ENCODE peak calls at places on chromosome 21, in nine cellular contexts. P is transverse colon, Y is ovary, B is SK-N-SH, N is suprapubic skin, W is A549, T is stomach, X is esophagus muscularis mucosa, Z is K562. E is an unnamed sample.

GRCh38 chr21:39451332-39452206 is at the start of gene SH3BGR:
- DNase-seq in P (no peak), Y (no peak), B (peak), N (no peak), W (no peak), T (no peak), X (no peak), Z (peak), E (peak)

GRCh38 chr21:20377250-20377649 is 621.0 kb upstream of the NCAM2 start:
- DNase-seq in P (no peak), Y (no peak), B (no peak), N (no peak), W (no peak), T (no peak), X (no peak), Z (no peak), E (no peak)

GRCh38 chr21:35732788-35733187 is 327.5 kb downstream of the SETD4 start:
- DNase-seq in P (no peak), Y (no peak), B (no peak), N (no peak), W (no peak), T (no peak), X (no peak), Z (no peak), E (no peak)

GRCh38 chr21:38993561-38993960 is 187.8 kb downstream of the ETS2 start:
- DNase-seq in P (peak), Y (no peak), B (no peak), N (no peak), W (peak), T (peak), X (no peak), Z (no peak), E (no peak)

GRCh38 chr21:35637431-35637830 is 422.9 kb downstream of the SETD4 start:
- DNase-seq in P (no peak), Y (no peak), B (no peak), N (no peak), W (no peak), T (peak), X (peak), Z (no peak), E (peak)

GRCh38 chr21:31281561-31281960 is 62.5 kb downstream of the TIAM1 start:
- DNase-seq in P (no peak), Y (no peak), B (no peak), N (no peak), W (no peak), T (no peak), X (no peak), Z (no peak), E (no peak)

GRCh38 chr21:17636711-17637110 is 24.0 kb upstream of the BTG3 start:
- DNase-seq in P (no peak), Y (no peak), B (no peak), N (no peak), W (no peak), T (no peak), X (no peak), Z (no peak), E (no peak)

GRCh38 chr21:16241500-16241963 is 511.8 kb downstream of the USP25 start:
- DNase-seq in P (no peak), Y (no peak), B (no peak), N (no peak), W (peak), T (no peak), X (no peak), Z (no peak), E (no peak)

GRCh38 chr21:40422851-40423635 is 423.9 kb downstream of the DSCAM start:
- DNase-seq in P (no peak), Y (no peak), B (peak), N (no peak), W (no peak), T (no peak), X (peak), Z (no peak), E (no peak)

GRCh38 chr21:16195476-16195875 is 465.7 kb downstream of the USP25 start:
- DNase-seq in P (no peak), Y (no peak), B (no peak), N (no peak), W (peak), T (no peak), X (no peak), Z (no peak), E (no peak)

GRCh38 chr21:39867198-39867650 is at the start of gene PCP4:
- DNase-seq in P (peak), Y (peak), B (peak), N (no peak), W (peak), T (peak), X (no peak), Z (peak), E (peak)

GRCh38 chr21:44089001-44089911 is 17.9 kb upstream of the PWP2 start:
- DNase-seq in P (peak), Y (no peak), B (no peak), N (peak), W (no peak), T (peak), X (no peak), Z (no peak), E (no peak)

GRCh38 chr21:16535100-16535418 is 805.3 kb downstream of the USP25 start:
- DNase-seq in P (peak), Y (peak), B (peak), N (peak), W (peak), T (peak), X (peak), Z (no peak), E (peak)

GRCh38 chr21:33403128-33403785 is at the start of gene IFNGR2:
- DNase-seq in P (peak), Y (peak), B (peak), N (peak), W (no peak), T (peak), X (no peak), Z (peak), E (no peak)

GRCh38 chr21:46626536-46627302 is 8.8 kb upstream of the PRMT2 start:
- DNase-seq in P (no peak), Y (no peak), B (no peak), N (no peak), W (no peak), T (no peak), X (no peak), Z (no peak), E (no peak)

GRCh38 chr21:46624050-46624449 is 11.4 kb upstream of the PRMT2 start:
- DNase-seq in P (no peak), Y (no peak), B (no peak), N (peak), W (no peak), T (no peak), X (no peak), Z (no peak), E (no peak)

GRCh38 chr21:38533887-38534286 is 35.6 kb upstream of the ERG start:
- DNase-seq in P (no peak), Y (no peak), B (no peak), N (no peak), W (no peak), T (no peak), X (no peak), Z (no peak), E (no peak)

GRCh38 chr21:42239556-42239955 is 20.6 kb downstream of the ABCG1 start:
- DNase-seq in P (no peak), Y (no peak), B (no peak), N (no peak), W (no peak), T (no peak), X (no peak), Z (no peak), E (no peak)

GRCh38 chr21:41775152-41775472 is 8.3 kb upstream of the RIPK4 start:
- DNase-seq in P (no peak), Y (no peak), B (no peak), N (no peak), W (no peak), T (no peak), X (no peak), Z (no peak), E (no peak)

GRCh38 chr21:43917515-43918384 is 52.7 kb downstream of the AGPAT3 start:
- DNase-seq in P (peak), Y (peak), B (no peak), N (peak), W (no peak), T (peak), X (no peak), Z (peak), E (no peak)

GRCh38 chr21:42061866-42062542 is 9.1 kb upstream of the UMODL1 start:
- DNase-seq in P (peak), Y (no peak), B (no peak), N (no peak), W (no peak), T (no peak), X (no peak), Z (no peak), E (no peak)

GRCh38 chr21:42465008-42465878 is 30.8 kb downstream of the RSPH1 start:
- DNase-seq in P (peak), Y (no peak), B (no peak), N (peak), W (no peak), T (peak), X (no peak), Z (peak), E (no peak)

GRCh38 chr21:38817371-38818335 is 11.9 kb downstream of the ETS2 start:
- DNase-seq in P (peak), Y (no peak), B (no peak), N (no peak), W (no peak), T (no peak), X (no peak), Z (no peak), E (no peak)

GRCh38 chr21:41112740-41113692 is 54.9 kb upstream of the BACE2 start:
- DNase-seq in P (no peak), Y (no peak), B (peak), N (peak), W (no peak), T (no peak), X (no peak), Z (no peak), E (no peak)

GRCh38 chr21:46604975-46605758 is at the start of gene S100B:
- DNase-seq in P (no peak), Y (no peak), B (peak), N (peak), W (no peak), T (no peak), X (no peak), Z (no peak), E (peak)

GRCh38 chr21:35619184-35619583 is 441.1 kb downstream of the SETD4 start:
- DNase-seq in P (no peak), Y (no peak), B (no peak), N (no peak), W (no peak), T (no peak), X (no peak), Z (no peak), E (no peak)

GRCh38 chr21:42414928-42415769 is 11.4 kb downstream of the UBASH3A start:
- DNase-seq in P (peak), Y (peak), B (no peak), N (no peak), W (peak), T (peak), X (no peak), Z (peak), E (no peak)

GRCh38 chr21:41894922-41895557 is 15.9 kb upstream of the PRDM15 start:
- DNase-seq in P (no peak), Y (no peak), B (no peak), N (no peak), W (no peak), T (no peak), X (no peak), Z (peak), E (no peak)

DNA sequence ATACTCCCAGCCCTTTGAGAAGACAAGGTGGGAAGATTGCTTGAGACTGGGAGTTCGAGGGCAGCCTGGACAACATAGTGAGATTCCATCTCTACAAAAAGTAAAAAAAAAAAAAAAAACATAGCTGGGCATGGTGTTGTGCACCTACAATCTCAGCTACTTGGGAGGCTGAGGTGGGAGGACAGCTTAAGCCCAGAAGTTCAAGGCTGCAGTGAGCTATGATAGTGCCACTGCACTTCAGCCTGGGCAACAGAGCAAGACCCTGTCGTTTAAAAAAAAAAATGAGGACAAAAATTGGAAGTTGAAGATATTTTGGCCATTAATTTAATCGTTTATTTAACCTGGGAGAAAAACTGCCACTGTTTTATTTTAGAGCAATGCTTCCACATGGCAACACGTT is 1.1 kb downstream of the URB1 start:
- DNase-seq in P (no peak), Y (no peak), B (no peak), N (no peak), W (no peak), T (no peak), X (no peak), Z (no peak), E (no peak)
- H3K4me3 ChIP-seq in P (peak), Y (peak), B (peak), N (peak), W (peak), T (peak), X (peak), Z (peak), E (no peak)

GRCh38 chr21:28439246-28439645 is 553.4 kb downstream of the LTN1 start:
- DNase-seq in P (no peak), Y (no peak), B (no peak), N (no peak), W (no peak), T (no peak), X (no peak), Z (no peak), E (no peak)
- H3K27ac ChIP-seq in P (no peak), Y (no peak), B (peak), N (peak), W (no peak), T (peak), X (no peak), Z (no peak), E (no peak)

DNA sequence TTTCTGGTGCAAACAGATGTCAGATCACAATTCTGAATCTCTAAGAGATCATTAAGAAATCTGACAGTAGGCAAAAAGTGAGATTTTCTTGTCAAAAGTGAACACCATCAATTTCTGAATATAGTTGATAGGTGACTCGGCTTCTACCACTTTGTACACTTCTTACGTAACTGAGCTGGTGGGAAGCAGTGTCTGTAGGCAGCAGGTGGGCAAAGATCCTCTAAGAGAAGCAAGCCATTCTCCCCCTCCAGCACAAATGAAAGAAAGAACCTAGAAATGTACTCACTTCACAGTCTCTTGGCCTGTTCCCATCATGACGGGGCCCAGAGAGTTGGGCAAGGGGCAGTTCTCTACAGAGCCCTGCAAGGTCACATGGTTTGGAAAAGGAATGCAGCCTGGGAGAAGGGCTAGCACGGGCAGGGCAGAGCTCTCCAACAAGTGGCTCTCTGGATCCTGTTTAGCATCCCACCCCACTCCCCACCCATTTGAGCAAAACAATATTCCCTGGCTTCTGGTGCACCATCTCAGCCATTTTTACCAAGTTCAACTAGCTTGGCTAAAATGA is 412.6 kb downstream of the LTN1 start:
- DNase-seq in P (no peak), Y (no peak), B (no peak), N (no peak), W (no peak), T (no peak), X (no peak), Z (no peak), E (no peak)
- TF ChIP-seq EP300 in P (no peak), Y (no peak), B (no peak), N (no peak), W (no peak), T (no peak), X (no peak), Z (no peak), E (no peak)

GRCh38 chr21:45409466-45410150 is 4.6 kb downstream of the COL18A1 start:
- DNase-seq in P (no peak), Y (peak), B (peak), N (no peak), W (no peak), T (no peak), X (no peak), Z (no peak), E (no peak)
- H3K4me3 ChIP-seq in P (no peak), Y (no peak), B (no peak), N (peak), W (no peak), T (no peak), X (no peak), Z (no peak), E (no peak)

GRCh38 chr21:26061437-26061836 is 109.1 kb downstream of the APP start:
- DNase-seq in P (no peak), Y (no peak), B (no peak), N (no peak), W (no peak), T (no peak), X (no peak), Z (no peak), E (no peak)

GRCh38 chr21:26055010-26055409 is 115.6 kb downstream of the APP start:
- DNase-seq in P (no peak), Y (no peak), B (no peak), N (no peak), W (no peak), T (no peak), X (no peak), Z (no peak), E (no peak)

GRCh38 chr21:26060335-26061115 is 110.0 kb downstream of the APP start:
- DNase-seq in P (no peak), Y (no peak), B (no peak), N (no peak), W (no peak), T (no peak), X (no peak), Z (no peak), E (no peak)

GRCh38 chr21:26055841-26056264 is 114.7 kb downstream of the APP start:
- DNase-seq in P (no peak), Y (no peak), B (no peak), N (no peak), W (no peak), T (no peak), X (no peak), Z (no peak), E (no peak)

DNA sequence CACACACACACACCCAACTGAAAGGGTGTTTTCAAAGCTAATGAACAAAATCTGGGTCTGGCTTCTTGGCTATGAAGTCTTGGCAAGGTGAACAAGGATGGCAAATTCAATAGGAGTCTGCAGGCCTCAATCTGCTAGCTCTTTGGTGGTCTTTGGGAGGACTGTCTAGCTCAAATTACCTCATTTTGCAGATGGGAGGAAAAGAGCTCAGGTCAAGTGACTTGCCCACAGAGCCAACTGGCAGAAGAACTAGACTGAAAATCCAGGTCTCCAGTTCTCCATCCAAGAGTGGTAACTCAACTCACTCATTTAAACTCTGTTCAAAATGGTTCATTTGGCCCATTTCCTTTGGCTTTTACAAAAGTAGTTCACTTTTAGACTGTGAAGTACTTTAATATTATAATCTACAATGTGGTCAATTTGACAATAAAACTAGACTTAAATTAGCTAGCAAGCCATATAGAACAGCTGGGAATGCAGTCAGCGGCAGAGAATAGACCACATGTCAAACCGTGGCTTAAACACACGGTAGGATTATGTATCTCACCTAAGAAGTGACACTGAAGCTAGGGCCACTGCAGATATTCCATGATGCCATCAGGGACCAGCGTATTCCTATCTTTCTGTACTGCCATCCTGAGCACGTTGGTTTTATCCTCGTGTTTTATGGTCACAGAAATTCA is 112.9 kb downstream of the APP start:
- DNase-seq in P (no peak), Y (no peak), B (no peak), N (no peak), W (no peak), T (no peak), X (no peak), Z (no peak), E (no peak)
- H3K27ac ChIP-seq in P (no peak), Y (no peak), B (no peak), N (no peak), W (no peak), T (no peak), X (no peak), Z (no peak), E (no peak)

GRCh38 chr21:36915701-36916075 is 50.8 kb downstream of the HLCS start:
- DNase-seq in P (no peak), Y (no peak), B (no peak), N (no peak), W (no peak), T (no peak), X (no peak), Z (no peak), E (no peak)

GRCh38 chr21:36910581-36911307 is 55.7 kb downstream of the HLCS start:
- DNase-seq in P (no peak), Y (no peak), B (peak), N (no peak), W (peak), T (no peak), X (no peak), Z (no peak), E (no peak)

GRCh38 chr21:36915014-36915700 is 51.3 kb downstream of the HLCS start:
- DNase-seq in P (no peak), Y (no peak), B (no peak), N (no peak), W (no peak), T (no peak), X (no peak), Z (no peak), E (no peak)

GRCh38 chr21:36914244-36915013 is 52.0 kb downstream of the HLCS start:
- DNase-seq in P (no peak), Y (no peak), B (no peak), N (no peak), W (no peak), T (no peak), X (no peak), Z (no peak), E (no peak)

DNA sequence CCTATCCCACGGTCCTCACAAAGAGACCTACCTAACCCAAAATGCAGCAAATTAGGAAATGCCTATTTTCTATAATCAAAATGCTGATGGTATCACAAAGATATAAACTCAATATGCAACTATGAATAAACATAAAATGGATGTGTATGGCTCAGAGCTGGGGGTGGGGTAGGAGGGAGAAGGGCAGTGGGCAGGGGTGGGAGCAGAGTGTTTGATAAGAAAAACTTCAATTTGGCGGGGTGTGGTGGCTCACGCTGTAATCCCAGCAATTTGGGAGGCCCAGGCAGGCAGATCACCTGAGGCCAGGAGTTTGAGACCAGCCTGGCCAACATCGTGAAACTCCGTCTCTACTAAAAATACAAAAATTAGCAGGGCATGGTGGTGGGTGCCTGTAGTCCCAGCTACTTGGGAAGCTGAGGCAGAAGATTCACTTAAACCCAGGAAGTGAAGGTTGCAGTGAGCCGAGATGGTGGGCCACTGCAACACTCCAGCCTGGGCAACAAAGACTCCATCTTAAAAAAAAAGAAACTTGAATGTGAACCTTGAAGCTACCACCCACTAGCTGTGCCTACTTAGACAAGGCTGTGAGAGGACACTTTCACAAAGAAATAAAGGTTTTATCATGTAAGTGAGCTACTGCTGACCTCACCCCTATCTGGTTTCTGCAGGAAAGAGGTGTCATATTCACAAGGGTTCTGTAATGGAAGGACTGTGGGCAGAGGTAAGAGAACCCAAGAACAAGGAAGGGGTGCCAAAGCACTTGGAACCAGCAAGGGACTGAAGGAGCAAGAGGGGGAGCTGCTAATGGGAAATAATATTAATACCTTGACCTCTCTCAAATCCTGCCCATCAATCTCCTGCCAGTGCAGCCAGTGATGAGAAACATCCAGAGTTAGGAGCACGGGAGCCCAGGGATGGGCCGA is 53.0 kb downstream of the HLCS start:
- DNase-seq in P (no peak), Y (no peak), B (no peak), N (no peak), W (no peak), T (no peak), X (no peak), Z (no peak), E (no peak)
- TF ChIP-seq EP300 in P (no peak), Y (no peak), B (no peak), N (no peak), W (no peak), T (no peak), X (no peak), Z (no peak), E (no peak)

GRCh38 chr21:15000076-15000475 is 64.7 kb downstream of the NRIP1 start:
- DNase-seq in P (no peak), Y (no peak), B (no peak), N (no peak), W (no peak), T (no peak), X (no peak), Z (no peak), E (no peak)
- H3K4me3 ChIP-seq in P (no peak), Y (no peak), B (no peak), N (no peak), W (no peak), T (no peak), X (no peak), Z (no peak), E (no peak)

E was measured in tibial nerve.